ENCODE peak calls at places on chromosome 15, in five cellular contexts. I is esophagus muscularis mucosa, R is body of pancreas, A is B cell, D is transverse colon. Z is an unnamed sample.

GRCh38 chr15:41401904-41402267 is 410 bp downstream of the NDUFAF1 start:
- DNase-seq in I (no peak), R (no peak), A (no peak), D (no peak), Z (no peak)

GRCh38 chr15:65310431-65311137 is 6.1 kb downstream of the RNU5B-1 start:
- DNase-seq in I (no peak), R (no peak), A (no peak), D (no peak), Z (no peak)

GRCh38 chr15:30928076-30928475 is 24.4 kb downstream of the FAN1 start:
- DNase-seq in I (no peak), R (no peak), A (no peak), D (no peak), Z (no peak)

GRCh38 chr15:37096878-37097568 is 3.3 kb downstream of the MEIS2 start:
- DNase-seq in I (no peak), R (no peak), A (no peak), D (no peak), Z (no peak)

GRCh38 chr15:74430510-74430951 is 3.2 kb downstream of the SEMA7A start:
- DNase-seq in I (no peak), R (no peak), A (peak; percentile 47), D (no peak), Z (no peak)

GRCh38 chr15:63341898-63342297 is 39.7 kb downstream of the CA12 start:
- DNase-seq in I (no peak), R (no peak), A (no peak), D (no peak), Z (no peak)

GRCh38 chr15:29676961-29677402 is 145.3 kb downstream of the TJP1 start:
- DNase-seq in I (no peak), R (no peak), A (no peak), D (no peak), Z (no peak)

GRCh38 chr15:67013696-67014095 is 51.7 kb upstream of the SMAD3 start:
- DNase-seq in I (peak; percentile 80), R (no peak), A (no peak), D (no peak), Z (no peak)

GRCh38 chr15:60006203-60006782 is 2.2 kb downstream of the FOXB1 start:
- DNase-seq in I (no peak), R (no peak), A (peak; percentile 57), D (peak; percentile 35), Z (peak; percentile 88)

GRCh38 chr15:47185222-47185800 is 532.0 kb upstream of the SEMA6D start:
- DNase-seq in I (no peak), R (no peak), A (no peak), D (no peak), Z (no peak)

GRCh38 chr15:60616147-60616546 is 137.2 kb upstream of the ICE2 start:
- DNase-seq in I (peak; percentile 53), R (no peak), A (no peak), D (no peak), Z (no peak)

GRCh38 chr15:64634020-64634419 is 141.4 kb downstream of the RBPMS2 start:
- DNase-seq in I (no peak), R (no peak), A (no peak), D (peak; percentile 24), Z (peak; percentile 86)

GRCh38 chr15:69465253-69465652 is 12.6 kb downstream of the RPLP1 start:
- DNase-seq in I (no peak), R (no peak), A (no peak), D (no peak), Z (no peak)

GRCh38 chr15:70275461-70276138 is 177.9 kb upstream of the TLE3 start:
- DNase-seq in I (no peak), R (no peak), A (no peak), D (no peak), Z (no peak)

GRCh38 chr15:45138814-45139765 is 9.3 kb downstream of the DUOX1 start:
- DNase-seq in I (no peak), R (no peak), A (no peak), D (no peak), Z (no peak)

GRCh38 chr15:91855241-91855640 is 1.7 kb downstream of the SLCO3A1 start:
- DNase-seq in I (peak; percentile 62), R (no peak), A (no peak), D (no peak), Z (no peak)

GRCh38 chr15:75597667-75598341 is 18.7 kb upstream of the PTPN9 start:
- DNase-seq in I (no peak), R (peak; percentile 27), A (no peak), D (no peak), Z (peak; percentile 79)
- TF ChIP-seq CTCF in I (no peak), R (peak; percentile 50), A (no peak), D (peak; percentile 26), Z (peak; percentile 64)

GRCh38 chr15:25054943-25055342 is 100.2 kb downstream of the SNRPN start:
- DNase-seq in I (no peak), R (no peak), A (no peak), D (no peak), Z (no peak)

GRCh38 chr15:25058080-25058785 is 103.4 kb downstream of the SNRPN start:
- DNase-seq in I (no peak), R (peak; percentile 9), A (no peak), D (no peak), Z (no peak)

GRCh38 chr15:25057574-25057973 is 102.8 kb downstream of the SNRPN start:
- DNase-seq in I (no peak), R (no peak), A (no peak), D (no peak), Z (no peak)

GRCh38 chr15:25055356-25056068 is 100.7 kb downstream of the SNRPN start:
- DNase-seq in I (peak; percentile 70), R (no peak), A (no peak), D (no peak), Z (no peak)

GRCh38 chr15:25056484-25057429 is 102.0 kb downstream of the SNRPN start:
- DNase-seq in I (no peak), R (no peak), A (no peak), D (no peak), Z (peak; percentile 6)
- TF ChIP-seq CTCF in I (no peak), R (no peak), A (no peak), D (no peak), Z (no peak)

DNA sequence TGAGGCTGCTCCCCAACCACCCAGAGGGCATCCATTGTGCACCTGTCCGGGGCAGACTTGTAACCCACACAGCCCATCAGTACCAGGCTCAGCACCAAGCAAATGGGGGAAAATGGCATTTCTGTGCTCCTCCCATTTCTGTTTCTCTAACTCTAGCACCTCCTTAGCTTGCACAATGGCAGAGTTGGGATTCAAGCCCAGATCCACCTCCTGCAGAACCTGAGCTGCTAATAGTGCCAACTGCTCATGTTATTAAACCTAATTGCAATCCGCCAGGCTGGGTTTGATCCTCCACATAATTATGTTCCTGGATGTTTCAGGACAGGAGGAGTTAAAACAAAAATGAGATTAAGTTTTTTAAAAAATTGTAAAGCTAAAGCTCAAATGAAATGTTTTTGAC is 235.0 kb downstream of the OCA2 start:
- DNase-seq in I (no peak), R (no peak), A (no peak), D (no peak), Z (no peak)
- TF ChIP-seq CTCF in I (no peak), R (no peak), A (no peak), D (no peak), Z (no peak)

GRCh38 chr15:84983299-84983698 is 1.6 kb downstream of the PDE8A start:
- DNase-seq in I (no peak), R (no peak), A (no peak), D (no peak), Z (no peak)

GRCh38 chr15:84983711-84984110 is 2.1 kb downstream of the PDE8A start:
- DNase-seq in I (no peak), R (no peak), A (no peak), D (no peak), Z (no peak)

GRCh38 chr15:84987949-84988624 is 6.4 kb downstream of the PDE8A start:
- DNase-seq in I (no peak), R (no peak), A (no peak), D (no peak), Z (no peak)

GRCh38 chr15:84982301-84982920 is 755 bp downstream of the PDE8A start:
- DNase-seq in I (no peak), R (peak; percentile 54), A (peak; percentile 34), D (peak; percentile 70), Z (peak; percentile 80)

GRCh38 chr15:84985158-84985557 is 3.5 kb downstream of the PDE8A start:
- DNase-seq in I (no peak), R (no peak), A (no peak), D (no peak), Z (no peak)
- TF ChIP-seq CTCF in I (no peak), R (no peak), A (no peak), D (no peak), Z (no peak)

DNA sequence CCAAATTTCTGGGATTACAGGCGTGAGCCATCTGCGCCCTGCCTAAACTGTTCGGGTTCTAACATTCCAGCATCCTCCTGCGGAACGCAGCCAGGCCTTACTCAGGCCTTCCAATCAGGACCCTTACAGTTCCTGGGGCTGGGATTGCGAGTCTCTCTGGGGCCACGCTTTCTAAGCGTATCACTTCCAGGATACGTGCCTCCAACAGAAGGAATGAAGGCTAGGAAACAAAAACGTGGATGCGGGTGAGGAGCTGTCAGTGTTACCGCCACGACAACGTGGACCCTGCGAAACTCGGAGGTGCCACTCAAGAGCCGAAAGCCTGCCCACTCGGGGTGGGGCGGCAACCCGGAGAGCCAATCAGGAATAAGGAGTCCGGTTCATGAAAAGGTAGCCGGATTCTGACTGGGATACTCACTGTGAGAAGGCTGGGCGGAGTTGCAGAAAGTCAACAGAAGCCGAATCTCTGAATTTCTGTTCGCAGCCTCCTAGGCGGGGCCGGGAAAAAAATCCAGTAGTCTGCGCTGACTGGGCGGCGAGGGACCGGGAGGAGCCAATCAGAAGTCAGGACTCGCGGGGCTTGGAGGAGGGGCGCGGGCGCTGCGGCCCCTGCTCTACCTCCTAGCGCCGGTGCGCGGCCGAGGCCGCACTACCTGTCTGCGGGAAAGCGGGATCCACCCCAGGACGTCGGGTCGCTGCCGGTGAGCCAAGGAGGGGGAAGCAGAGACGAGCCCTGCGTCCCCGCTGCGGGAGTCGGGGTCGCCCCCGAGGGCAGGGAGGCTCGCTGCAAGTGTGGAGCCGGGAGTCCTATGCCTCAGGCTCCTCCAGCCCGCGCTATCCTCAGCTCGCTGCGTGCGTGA is at the start of gene HYKK:
- DNase-seq in I (peak; percentile 98), R (peak; percentile 96), A (peak; percentile 81), D (peak; percentile 94), Z (peak; percentile 82)
- TF ChIP-seq CTCF in I (peak; percentile 9), R (peak; percentile 48), A (no peak), D (peak; percentile 46), Z (no peak)